ENCODE peak calls at places on chromosomes 5 and 9, in four cellular contexts. One of them, this sample, is unnamed.

GRCh38 chr5:124583469-124584350 is 162.7 kb downstream of the ZNF608 start:
- DNase-seq in GM12878: peak; percentile 89
- DNase-seq in H1: no peak
- DNase-seq in K562: peak; percentile 28
- DNase-seq in this sample: no peak

GRCh38 chr5:37248387-37248969 is 698 bp downstream of the CPLANE1 start:
- DNase-seq in GM12878: peak; percentile 2
- DNase-seq in K562: no peak
- DNase-seq in H1: no peak
- DNase-seq in this sample: peak; percentile 29

GRCh38 chr5:88235828-88236227 is 32.8 kb downstream of the TMEM161B start:
- DNase-seq in H1: no peak
- DNase-seq in GM12878: no peak
- DNase-seq in K562: no peak
- DNase-seq in this sample: no peak

GRCh38 chr5:128225245-128226030 is 141.9 kb downstream of the SLC12A2 start:
- DNase-seq in GM12878: no peak
- DNase-seq in H1: no peak
- DNase-seq in K562: no peak
- DNase-seq in this sample: no peak

GRCh38 chr5:137199201-137199600 is 299.9 kb downstream of the SPOCK1 start:
- DNase-seq in H1: no peak
- DNase-seq in K562: no peak
- DNase-seq in GM12878: no peak
- DNase-seq in this sample: no peak

GRCh38 chr5:147973086-147973485 is 66.7 kb upstream of the C5orf46 start:
- DNase-seq in K562: no peak
- DNase-seq in GM12878: no peak
- DNase-seq in H1: no peak
- DNase-seq in this sample: no peak

GRCh38 chr9:110089681-110090370 is 118.1 kb downstream of the C9orf152 start:
- DNase-seq in K562: no peak
- DNase-seq in H1: no peak
- DNase-seq in GM12878: no peak
- DNase-seq in this sample: no peak

GRCh38 chr5:64635056-64635686 is 55.1 kb upstream of the SHISAL2B start:
- DNase-seq in K562: peak; percentile 20
- DNase-seq in GM12878: no peak
- DNase-seq in H1: no peak
- DNase-seq in this sample: peak; percentile 8

GRCh38 chr9:10999646-11000045 is 386.8 kb upstream of the PTPRD start:
- DNase-seq in H1: no peak
- DNase-seq in GM12878: no peak
- DNase-seq in K562: no peak
- DNase-seq in this sample: no peak

GRCh38 chr9:131469369-131469768 is 33.3 kb upstream of the POMT1 start:
- DNase-seq in H1: no peak
- DNase-seq in GM12878: no peak
- DNase-seq in K562: no peak
- DNase-seq in this sample: no peak

GRCh38 chr5:33969572-33970452 is 14.7 kb downstream of the SLC45A2 start:
- DNase-seq in H1: no peak
- DNase-seq in K562: no peak
- DNase-seq in GM12878: peak; percentile 27
- DNase-seq in this sample: peak; percentile 32

GRCh38 chr5:146076028-146076427 is 29.3 kb downstream of the PLAC8L1 start:
- DNase-seq in H1: no peak
- DNase-seq in K562: no peak
- DNase-seq in GM12878: no peak
- DNase-seq in this sample: no peak

GRCh38 chr9:113907282-113907681 is 31.2 kb downstream of the ZNF618 start:
- DNase-seq in K562: no peak
- DNase-seq in H1: peak; percentile 42
- DNase-seq in GM12878: no peak
- DNase-seq in this sample: no peak

GRCh38 chr5:96590796-96591195 is 71.4 kb upstream of the CAST start:
- DNase-seq in GM12878: no peak
- DNase-seq in K562: no peak
- DNase-seq in H1: no peak
- DNase-seq in this sample: no peak

GRCh38 chr5:135238622-135239460 is 160.2 kb downstream of the MACROH2A1 start:
- DNase-seq in GM12878: no peak
- DNase-seq in K562: no peak
- DNase-seq in H1: peak; percentile 41
- DNase-seq in this sample: no peak

GRCh38 chr5:74035521-74035937 is 409.5 kb downstream of the ARHGEF28 start:
- DNase-seq in H1: no peak
- DNase-seq in K562: no peak
- DNase-seq in GM12878: peak; percentile 59
- DNase-seq in this sample: no peak
- TF ChIP-seq NRF1 in H1: no peak
- TF ChIP-seq NRF1 in K562: no peak
- TF ChIP-seq NRF1 in GM12878: no peak
- TF ChIP-seq NRF1 in this sample: no peak

DNA sequence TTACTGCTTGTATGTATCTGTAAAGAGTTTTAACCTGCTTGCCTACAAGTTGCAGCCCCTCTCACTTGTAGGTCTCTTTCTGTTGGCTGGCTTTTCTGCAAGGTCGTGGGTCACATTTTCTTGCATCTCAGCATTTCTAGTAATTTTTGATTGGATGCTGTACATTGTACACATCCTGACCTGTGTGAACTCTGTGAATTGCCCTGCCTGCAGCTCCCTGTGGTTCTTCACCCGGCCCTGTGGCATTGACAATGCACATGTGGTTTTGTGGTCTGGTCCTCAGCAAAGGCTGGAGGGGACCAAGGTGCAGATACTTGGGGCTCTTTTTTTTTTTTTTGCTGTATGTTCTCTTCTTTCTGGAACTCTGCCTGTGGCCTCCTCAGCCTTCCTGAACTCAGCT is 53.6 kb downstream of the WNK2 start:
- DNase-seq in H1: no peak
- DNase-seq in K562: no peak
- DNase-seq in GM12878: no peak
- DNase-seq in this sample: no peak
- TF ChIP-seq NRF1 in H1: no peak
- TF ChIP-seq NRF1 in K562: no peak
- TF ChIP-seq NRF1 in GM12878: no peak
- TF ChIP-seq NRF1 in this sample: no peak

GRCh38 chr9:96418920-96419690 is 935 bp upstream of the ZNF367 start:
- DNase-seq in K562: peak; percentile 71
- DNase-seq in GM12878: no peak
- DNase-seq in H1: peak; percentile 85
- DNase-seq in this sample: peak; percentile 83

GRCh38 chr9:96419691-96419969 is 1.5 kb upstream of the ZNF367 start:
- DNase-seq in H1: no peak
- DNase-seq in K562: no peak
- DNase-seq in GM12878: no peak
- DNase-seq in this sample: no peak

GRCh38 chr9:96418074-96418919 is at the start of gene ZNF367:
- DNase-seq in GM12878: peak; percentile 81
- DNase-seq in K562: peak; percentile 89
- DNase-seq in H1: peak; percentile 90
- DNase-seq in this sample: peak; percentile 95

GRCh38 chr9:96417051-96417586 is 1.1 kb downstream of the ZNF367 start:
- DNase-seq in H1: peak; percentile 92
- DNase-seq in GM12878: peak; percentile 48
- DNase-seq in K562: peak; percentile 87
- DNase-seq in this sample: peak; percentile 96

DNA sequence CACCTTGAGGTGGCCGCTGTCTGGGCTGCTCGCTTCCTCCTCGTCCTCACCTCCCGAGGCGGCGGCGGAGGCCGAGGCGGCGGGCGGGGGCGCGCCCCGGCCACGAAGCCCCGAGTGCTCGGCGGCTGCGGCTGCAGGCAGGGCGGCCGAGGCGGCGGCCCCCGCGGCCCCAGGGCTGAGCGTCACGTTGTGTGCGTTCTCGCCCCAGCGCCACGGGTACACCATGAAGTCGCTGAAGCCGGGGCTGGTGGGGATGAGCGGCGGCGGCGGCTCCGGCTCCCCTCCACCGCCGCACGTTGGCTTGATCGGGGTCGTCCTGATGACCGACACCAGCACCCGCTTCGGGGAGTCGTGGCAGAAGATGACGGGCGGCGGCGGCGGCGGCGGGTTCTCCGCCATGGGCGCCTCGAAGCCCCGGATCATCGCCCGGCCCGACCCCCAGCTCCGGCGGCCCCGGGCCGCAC is 528 bp downstream of the ZNF367 start:
- DNase-seq in GM12878: no peak
- DNase-seq in H1: no peak
- DNase-seq in K562: no peak
- DNase-seq in this sample: peak; percentile 53
- TF ChIP-seq NRF1 in GM12878: no peak
- TF ChIP-seq NRF1 in H1: no peak
- TF ChIP-seq NRF1 in K562: no peak
- TF ChIP-seq NRF1 in this sample: no peak

GRCh38 chr5:11224788-11225187 is 463.8 kb upstream of the DAP start:
- DNase-seq in K562: no peak
- DNase-seq in GM12878: no peak
- DNase-seq in H1: no peak
- DNase-seq in this sample: no peak

GRCh38 chr5:11222169-11222568 is 461.1 kb upstream of the DAP start:
- DNase-seq in K562: no peak
- DNase-seq in H1: no peak
- DNase-seq in GM12878: no peak
- DNase-seq in this sample: no peak

GRCh38 chr5:11230890-11231289 is 469.9 kb upstream of the DAP start:
- DNase-seq in H1: no peak
- DNase-seq in K562: no peak
- DNase-seq in GM12878: no peak
- DNase-seq in this sample: no peak

DNA sequence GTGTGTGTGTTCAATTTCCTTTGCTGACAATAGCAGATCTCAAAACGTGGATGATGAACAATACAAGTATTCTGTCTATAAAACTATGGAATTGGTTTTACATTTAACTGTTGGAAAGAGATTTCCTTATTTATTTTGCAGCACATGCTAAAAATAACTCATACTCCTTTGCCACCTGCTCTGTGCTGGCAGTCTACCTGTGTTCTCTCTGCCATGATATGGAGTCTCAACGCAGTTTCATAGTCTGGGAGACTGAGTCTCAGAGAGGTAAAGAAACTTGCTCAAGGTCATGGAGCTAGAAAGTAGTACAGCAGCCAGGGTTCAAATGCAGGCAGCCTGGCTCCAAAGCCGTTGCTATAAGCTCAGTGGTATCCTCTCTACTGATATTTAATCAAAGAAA is 466.0 kb upstream of the DAP start:
- DNase-seq in GM12878: no peak
- DNase-seq in K562: no peak
- DNase-seq in H1: no peak
- DNase-seq in this sample: no peak
- TF ChIP-seq NRF1 in GM12878: no peak
- TF ChIP-seq NRF1 in K562: no peak
- TF ChIP-seq NRF1 in H1: no peak
- TF ChIP-seq NRF1 in this sample: no peak

GRCh38 chr9:89837152-89837551 is 232.3 kb downstream of the GADD45G start:
- DNase-seq in H1: no peak
- DNase-seq in GM12878: no peak
- DNase-seq in K562: no peak
- DNase-seq in this sample: no peak
- TF ChIP-seq NRF1 in H1: no peak
- TF ChIP-seq NRF1 in GM12878: no peak
- TF ChIP-seq NRF1 in K562: no peak
- TF ChIP-seq NRF1 in this sample: no peak

GRCh38 chr5:142358121-142358520 is 33.3 kb upstream of the SPRY4 start:
- DNase-seq in K562: no peak
- DNase-seq in H1: no peak
- DNase-seq in GM12878: no peak
- DNase-seq in this sample: no peak
- TF ChIP-seq NRF1 in K562: no peak
- TF ChIP-seq NRF1 in H1: no peak
- TF ChIP-seq NRF1 in GM12878: no peak
- TF ChIP-seq NRF1 in this sample: no peak

DNA sequence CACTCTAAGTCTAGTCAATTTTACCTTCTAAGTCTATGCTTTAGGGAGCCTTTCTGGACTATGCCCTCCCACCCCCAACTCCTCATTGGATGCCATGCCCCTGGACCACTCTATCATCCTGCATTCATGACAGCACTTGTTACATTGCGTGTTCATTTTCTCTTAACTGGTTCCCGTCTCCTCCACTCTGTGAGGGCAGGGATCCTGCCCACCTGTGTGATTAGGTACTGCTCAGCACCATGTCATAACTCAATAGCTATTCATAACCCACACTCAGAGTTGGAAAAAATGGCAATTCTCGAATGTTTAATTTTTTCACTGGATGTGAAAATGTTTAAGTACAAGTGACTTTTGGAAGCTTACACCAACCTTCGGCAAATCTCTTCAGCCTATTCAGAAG is 88.5 kb downstream of the PRLR start:
- DNase-seq in H1: no peak
- DNase-seq in K562: no peak
- DNase-seq in GM12878: no peak
- DNase-seq in this sample: no peak
- TF ChIP-seq NRF1 in H1: no peak
- TF ChIP-seq NRF1 in K562: no peak
- TF ChIP-seq NRF1 in GM12878: no peak
- TF ChIP-seq NRF1 in this sample: no peak

GRCh38 chr9:88814521-88815101 is 176.7 kb upstream of the S1PR3 start:
- DNase-seq in H1: peak; percentile 19
- DNase-seq in K562: no peak
- DNase-seq in GM12878: no peak
- DNase-seq in this sample: peak; percentile 68
- TF ChIP-seq NRF1 in H1: no peak
- TF ChIP-seq NRF1 in K562: no peak
- TF ChIP-seq NRF1 in GM12878: no peak
- TF ChIP-seq NRF1 in this sample: no peak

DNA sequence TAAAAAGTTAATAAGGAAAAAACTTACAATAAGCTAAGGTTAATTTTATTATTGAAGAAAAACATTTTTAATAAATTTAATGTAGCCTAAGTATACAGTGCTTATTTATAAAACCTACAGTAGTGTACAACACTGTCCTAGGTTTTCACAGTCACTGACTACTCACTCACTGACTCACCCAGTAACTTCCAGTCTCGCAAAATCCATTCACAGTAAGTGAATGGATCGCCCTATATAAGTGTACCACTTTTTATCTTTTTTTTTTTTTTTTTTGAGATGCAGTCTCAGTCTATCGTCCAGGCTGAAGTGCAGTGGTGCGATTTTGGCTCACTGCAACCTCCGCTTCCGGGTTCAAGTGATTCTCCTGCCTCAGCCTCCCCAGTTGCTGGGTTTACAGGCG is 47.7 kb downstream of the FNIP1 start:
- DNase-seq in K562: no peak
- DNase-seq in GM12878: no peak
- DNase-seq in H1: no peak
- DNase-seq in this sample: no peak
- TF ChIP-seq NRF1 in K562: no peak
- TF ChIP-seq NRF1 in GM12878: no peak
- TF ChIP-seq NRF1 in H1: no peak
- TF ChIP-seq NRF1 in this sample: no peak